ENCODE peak calls at places on chromosomes 13 and 19, in seven cellular contexts. Z is H1, B is uterus, M is OCI-LY7, X is mesendoderm, V is tibial nerve, C is endothelial cell of umbilical vein. S is an unnamed sample.

GRCh38 chr13:113552079-113552478 is 32.5 kb upstream of the TFDP1 start:
- DNase-seq in Z (no peak), B (no peak), M (no peak), X (no peak), V (no peak), C (no peak), S (no peak)

GRCh38 chr19:51441410-51442390 is 16.6 kb downstream of the SIGLEC8 start:
- DNase-seq in Z (no peak), B (no peak), M (peak; percentile 69), X (no peak), V (no peak), C (no peak), S (peak; percentile 65)

GRCh38 chr19:2246014-2246620 is 3.0 kb upstream of the AMH start:
- DNase-seq in Z (no peak), B (no peak), M (no peak), X (no peak), V (no peak), C (no peak), S (no peak)

GRCh38 chr19:6516018-6516658 is 14.0 kb upstream of the TUBB4A start:
- DNase-seq in Z (peak; percentile 91), B (peak; percentile 68), M (peak; percentile 96), X (peak; percentile 99), V (peak; percentile 91), C (peak; percentile 97), S (peak; percentile 91)

GRCh38 chr13:37869506-37869755 is 141 bp downstream of the TRPC4 start:
- DNase-seq in Z (no peak), B (no peak), M (no peak), X (peak; percentile 62), V (no peak), C (no peak), S (no peak)

GRCh38 chr19:52148256-52148655 is 8.5 kb upstream of the ZNF616 start:
- DNase-seq in Z (no peak), B (no peak), M (no peak), X (no peak), V (no peak), C (peak; percentile 51), S (no peak)

GRCh38 chr19:13869324-13869723 is 7.6 kb upstream of the NANOS3 start:
- DNase-seq in Z (no peak), B (no peak), M (no peak), X (no peak), V (no peak), C (no peak), S (no peak)

GRCh38 chr13:76454991-76455390 is 431.2 kb downstream of the KCTD12 start:
- DNase-seq in Z (no peak), B (no peak), M (no peak), X (no peak), V (no peak), C (no peak), S (no peak)

GRCh38 chr13:99687728-99688397 is 186.6 kb downstream of the TM9SF2 start:
- DNase-seq in Z (peak; percentile 85), B (no peak), M (no peak), X (peak; percentile 98), V (no peak), C (no peak), S (no peak)

GRCh38 chr19:43126720-43127119 is 44.2 kb upstream of the PSG2 start:
- DNase-seq in Z (no peak), B (no peak), M (no peak), X (no peak), V (no peak), C (no peak), S (no peak)

GRCh38 chr19:24029941-24030636 is 56.9 kb upstream of the ZNF254 start:
- DNase-seq in Z (no peak), B (no peak), M (peak; percentile 18), X (peak; percentile 31), V (no peak), C (no peak), S (no peak)

GRCh38 chr13:90510319-90510718 is 837.2 kb upstream of the MIR17HG start:
- DNase-seq in Z (no peak), B (no peak), M (no peak), X (no peak), V (no peak), C (no peak), S (no peak)

GRCh38 chr19:8080832-8081231 is 28.3 kb downstream of the CCL25 start:
- DNase-seq in Z (no peak), B (no peak), M (no peak), X (no peak), V (no peak), C (no peak), S (no peak)

GRCh38 chr19:3780786-3781304 is 5.3 kb downstream of the MATK start:
- DNase-seq in Z (no peak), B (no peak), M (no peak), X (no peak), V (no peak), C (no peak), S (no peak)

GRCh38 chr13:24654741-24655140 is 25.5 kb upstream of the ATP12A start:
- DNase-seq in Z (no peak), B (no peak), M (no peak), X (no peak), V (no peak), C (no peak), S (no peak)

GRCh38 chr19:7751157-7751783 is 3.9 kb upstream of the CD209 start:
- DNase-seq in Z (no peak), B (no peak), M (peak; percentile 18), X (no peak), V (no peak), C (no peak), S (no peak)

GRCh38 chr13:49629196-49629938 is 1.1 kb downstream of the ARL11 start:
- DNase-seq in Z (no peak), B (no peak), M (peak; percentile 22), X (no peak), V (no peak), C (peak; percentile 43), S (no peak)
- H3K4me1 ChIP-seq in Z (no peaks in the 10 kb centered on the region), B (no peaks in the 10 kb centered on the region), M (peaks cover 28% of the 10 kb centered on the region), X (no peaks in the 10 kb centered on the region), V (peaks cover 6% of the 10 kb centered on the region), C (peaks cover 37% of the 10 kb centered on the region), S (peaks cover 7% of the 10 kb centered on the region)

GRCh38 chr19:58552655-58553054 is 2.2 kb downstream of the CHMP2A start:
- DNase-seq in Z (no peak), B (no peak), M (no peak), X (no peak), V (no peak), C (no peak), S (no peak)

GRCh38 chr19:58551123-58551497 is 3.8 kb downstream of the CHMP2A start:
- DNase-seq in Z (no peak), B (no peak), M (no peak), X (no peak), V (no peak), C (no peak), S (no peak)

GRCh38 chr19:58550362-58551122 is 4.4 kb downstream of the CHMP2A start:
- DNase-seq in Z (no peak), B (no peak), M (no peak), X (no peak), V (no peak), C (no peak), S (no peak)

GRCh38 chr19:58549664-58550361 is 5.1 kb downstream of the CHMP2A start:
- DNase-seq in Z (no peak), B (no peak), M (no peak), X (no peak), V (no peak), C (no peak), S (no peak)

GRCh38 chr19:58551577-58552471 is 3.1 kb downstream of the CHMP2A start:
- DNase-seq in Z (no peak), B (no peak), M (no peak), X (no peak), V (no peak), C (no peak), S (no peak)
- H3K36me3 ChIP-seq in Z (peaks cover 46% of the 10 kb centered on the region), B (no peaks in the 10 kb centered on the region), M (peaks cover 93% of the 10 kb centered on the region), X (peaks cover 41% of the 10 kb centered on the region), V (peaks cover 42% of the 10 kb centered on the region), C (peaks cover 60% of the 10 kb centered on the region), S (peaks cover 95% of the 10 kb centered on the region)

GRCh38 chr19:44725684-44726083 is 22.8 kb upstream of the BCL3 start:
- DNase-seq in Z (no peak), B (no peak), M (no peak), X (no peak), V (no peak), C (no peak), S (no peak)
- H3K27ac ChIP-seq in Z (no peak overlapping the region), B (no peak overlapping the region), M (no peak overlapping the region), X (no peak overlapping the region), V (no peak overlapping the region), C (no peak overlapping the region), S (no peak overlapping the region)

DNA sequence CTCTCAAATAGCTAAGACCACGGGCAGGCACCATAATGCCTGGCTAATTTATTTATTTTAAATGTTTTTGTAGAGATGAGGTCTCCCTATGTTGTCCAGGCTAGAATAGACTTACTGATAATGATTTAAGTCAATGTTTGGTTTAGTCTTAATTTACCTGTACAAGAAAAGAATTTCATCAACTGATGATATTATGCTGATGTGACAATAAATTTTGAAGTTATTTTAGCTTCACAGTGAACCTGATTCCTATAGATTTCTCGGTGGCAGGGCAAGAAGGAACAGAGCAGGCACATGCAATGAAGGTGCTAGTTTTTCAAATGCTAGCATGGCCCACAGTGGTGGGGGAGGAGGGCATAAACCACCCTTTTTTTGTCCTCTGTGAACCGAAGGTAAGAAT is 42.6 kb upstream of the CBY2 start:
- DNase-seq in Z (no peak), B (no peak), M (no peak), X (no peak), V (no peak), C (no peak), S (no peak)
- H3K4me1 ChIP-seq in Z (no peaks in the 10 kb centered on the region), B (no peaks in the 10 kb centered on the region), M (no peaks in the 10 kb centered on the region), X (no peaks in the 10 kb centered on the region), V (no peaks in the 10 kb centered on the region), C (no peaks in the 10 kb centered on the region), S (no peaks in the 10 kb centered on the region)

GRCh38 chr19:48982280-48982679 is 10.8 kb downstream of the GYS1 start:
- DNase-seq in Z (no peak), B (no peak), M (no peak), X (no peak), V (no peak), C (no peak), S (no peak)
- H3K36me3 ChIP-seq in Z (peaks cover 3% of the 10 kb centered on the region), B (no peaks in the 10 kb centered on the region), M (peaks cover 42% of the 10 kb centered on the region), X (peaks cover 5% of the 10 kb centered on the region), V (peaks cover 20% of the 10 kb centered on the region), C (peaks cover 9% of the 10 kb centered on the region), S (peaks cover 70% of the 10 kb centered on the region)

DNA sequence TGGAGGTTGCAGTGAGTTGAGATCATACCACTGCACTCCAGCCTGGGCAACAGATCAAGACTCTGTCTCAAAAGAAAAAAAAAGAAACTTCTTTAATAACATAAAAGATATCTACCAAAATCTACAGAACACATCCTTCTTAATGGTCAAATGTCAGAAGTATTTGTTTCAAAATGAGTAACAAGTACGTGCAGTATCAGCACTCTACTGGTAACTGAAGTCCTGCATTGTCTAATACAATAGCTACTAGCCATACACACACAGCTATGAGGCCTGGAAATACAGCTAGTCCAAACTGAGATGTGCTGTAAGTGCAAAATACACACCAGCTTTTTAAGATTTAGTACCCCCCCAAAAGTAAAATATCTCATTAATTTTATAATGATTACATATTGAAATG is 88.1 kb downstream of the TSC22D1 start:
- DNase-seq in Z (no peak), B (no peak), M (no peak), X (no peak), V (no peak), C (no peak), S (no peak)
- H3K27ac ChIP-seq in Z (no peak overlapping the region), B (no peak overlapping the region), M (no peak overlapping the region), X (no peak overlapping the region), V (no peak overlapping the region), C (no peak overlapping the region), S (no peak overlapping the region)

S was measured in SJSA1.